ENCODE peak calls at places on chromosomes 1 and 21, in six cellular contexts. One of them, this sample, is unnamed.

GRCh38 chr1:41578712-41579335 is 94.3 kb upstream of the EDN2 start:
- DNase-seq in HTR-8/SVneo: peak
- DNase-seq in islet precursor cell: peak
- DNase-seq in midbrain: no peak
- DNase-seq in activated naive CD4-positive, alpha-beta T cell treated with anti-CD3 and anti-CD28 coated beads, Interleukin-2, amount 10 ng/mL, durations not matched to agents 7 days and 5 days: no peak
- DNase-seq in WTC11: peak
- DNase-seq in this sample: no peak

GRCh38 chr1:21307663-21308062 is 17.4 kb upstream of the ECE1 start:
- DNase-seq in HTR-8/SVneo: no peak
- DNase-seq in islet precursor cell: no peak
- DNase-seq in midbrain: no peak
- DNase-seq in activated naive CD4-positive, alpha-beta T cell treated with anti-CD3 and anti-CD28 coated beads, Interleukin-2, amount 10 ng/mL, durations not matched to agents 7 days and 5 days: peak
- DNase-seq in WTC11: no peak
- DNase-seq in this sample: no peak

GRCh38 chr1:197327776-197328364 is 59.8 kb downstream of the CRB1 start:
- DNase-seq in HTR-8/SVneo: no peak
- DNase-seq in islet precursor cell: no peak
- DNase-seq in midbrain: peak
- DNase-seq in activated naive CD4-positive, alpha-beta T cell treated with anti-CD3 and anti-CD28 coated beads, Interleukin-2, amount 10 ng/mL, durations not matched to agents 7 days and 5 days: no peak
- DNase-seq in WTC11: no peak
- DNase-seq in this sample: no peak

GRCh38 chr1:43537423-43538142 is 6.9 kb downstream of the PTPRF start:
- DNase-seq in HTR-8/SVneo: no peak
- DNase-seq in islet precursor cell: no peak
- DNase-seq in midbrain: no peak
- DNase-seq in activated naive CD4-positive, alpha-beta T cell treated with anti-CD3 and anti-CD28 coated beads, Interleukin-2, amount 10 ng/mL, durations not matched to agents 7 days and 5 days: no peak
- DNase-seq in WTC11: no peak
- DNase-seq in this sample: no peak

GRCh38 chr1:169680377-169681019 is 30.9 kb downstream of the SELL start:
- DNase-seq in HTR-8/SVneo: no peak
- DNase-seq in islet precursor cell: no peak
- DNase-seq in midbrain: no peak
- DNase-seq in activated naive CD4-positive, alpha-beta T cell treated with anti-CD3 and anti-CD28 coated beads, Interleukin-2, amount 10 ng/mL, durations not matched to agents 7 days and 5 days: no peak
- DNase-seq in WTC11: no peak
- DNase-seq in this sample: no peak

GRCh38 chr21:23014021-23014420 is 2015.8 kb downstream of the NCAM2 start:
- DNase-seq in HTR-8/SVneo: no peak
- DNase-seq in islet precursor cell: no peak
- DNase-seq in midbrain: no peak
- DNase-seq in activated naive CD4-positive, alpha-beta T cell treated with anti-CD3 and anti-CD28 coated beads, Interleukin-2, amount 10 ng/mL, durations not matched to agents 7 days and 5 days: no peak
- DNase-seq in WTC11: no peak
- DNase-seq in this sample: no peak

GRCh38 chr1:19272064-19272463 is 16.5 kb downstream of the AKR7A3 start:
- DNase-seq in HTR-8/SVneo: no peak
- DNase-seq in islet precursor cell: no peak
- DNase-seq in midbrain: no peak
- DNase-seq in activated naive CD4-positive, alpha-beta T cell treated with anti-CD3 and anti-CD28 coated beads, Interleukin-2, amount 10 ng/mL, durations not matched to agents 7 days and 5 days: no peak
- DNase-seq in WTC11: no peak
- DNase-seq in this sample: no peak

GRCh38 chr1:119012383-119012782 is 24.2 kb upstream of the TBX15 start:
- DNase-seq in HTR-8/SVneo: no peak
- DNase-seq in islet precursor cell: peak
- DNase-seq in midbrain: no peak
- DNase-seq in activated naive CD4-positive, alpha-beta T cell treated with anti-CD3 and anti-CD28 coated beads, Interleukin-2, amount 10 ng/mL, durations not matched to agents 7 days and 5 days: no peak
- DNase-seq in WTC11: no peak
- DNase-seq in this sample: no peak

GRCh38 chr1:85801520-85801919 is 93.3 kb upstream of the ZNHIT6 start:
- DNase-seq in HTR-8/SVneo: no peak
- DNase-seq in islet precursor cell: no peak
- DNase-seq in midbrain: no peak
- DNase-seq in activated naive CD4-positive, alpha-beta T cell treated with anti-CD3 and anti-CD28 coated beads, Interleukin-2, amount 10 ng/mL, durations not matched to agents 7 days and 5 days: no peak
- DNase-seq in WTC11: no peak
- DNase-seq in this sample: peak

GRCh38 chr1:60634106-60634505 is 448.3 kb upstream of the NFIA start:
- DNase-seq in HTR-8/SVneo: no peak
- DNase-seq in islet precursor cell: no peak
- DNase-seq in midbrain: no peak
- DNase-seq in activated naive CD4-positive, alpha-beta T cell treated with anti-CD3 and anti-CD28 coated beads, Interleukin-2, amount 10 ng/mL, durations not matched to agents 7 days and 5 days: no peak
- DNase-seq in WTC11: no peak
- DNase-seq in this sample: no peak

GRCh38 chr1:14777516-14778506 is 179.3 kb downstream of the KAZN start:
- DNase-seq in HTR-8/SVneo: no peak
- DNase-seq in islet precursor cell: no peak
- DNase-seq in midbrain: no peak
- DNase-seq in activated naive CD4-positive, alpha-beta T cell treated with anti-CD3 and anti-CD28 coated beads, Interleukin-2, amount 10 ng/mL, durations not matched to agents 7 days and 5 days: no peak
- DNase-seq in WTC11: no peak
- DNase-seq in this sample: no peak

GRCh38 chr1:244341455-244342450 is 110.0 kb downstream of the ADSS2 start:
- DNase-seq in HTR-8/SVneo: no peak
- DNase-seq in islet precursor cell: peak
- DNase-seq in midbrain: peak
- DNase-seq in activated naive CD4-positive, alpha-beta T cell treated with anti-CD3 and anti-CD28 coated beads, Interleukin-2, amount 10 ng/mL, durations not matched to agents 7 days and 5 days: peak
- DNase-seq in WTC11: peak
- DNase-seq in this sample: no peak

GRCh38 chr1:56901720-56902119 is 47.1 kb downstream of the C8A start:
- DNase-seq in HTR-8/SVneo: no peak
- DNase-seq in islet precursor cell: no peak
- DNase-seq in midbrain: no peak
- DNase-seq in activated naive CD4-positive, alpha-beta T cell treated with anti-CD3 and anti-CD28 coated beads, Interleukin-2, amount 10 ng/mL, durations not matched to agents 7 days and 5 days: no peak
- DNase-seq in WTC11: no peak
- DNase-seq in this sample: no peak

GRCh38 chr1:247467008-247467572 is 9.2 kb upstream of the OR2B11 start:
- DNase-seq in HTR-8/SVneo: no peak
- DNase-seq in islet precursor cell: no peak
- DNase-seq in midbrain: no peak
- DNase-seq in activated naive CD4-positive, alpha-beta T cell treated with anti-CD3 and anti-CD28 coated beads, Interleukin-2, amount 10 ng/mL, durations not matched to agents 7 days and 5 days: no peak
- DNase-seq in WTC11: no peak
- DNase-seq in this sample: no peak

GRCh38 chr1:161910516-161911077 is 113.1 kb downstream of the OLFML2B start:
- DNase-seq in HTR-8/SVneo: no peak
- DNase-seq in islet precursor cell: no peak
- DNase-seq in midbrain: no peak
- DNase-seq in activated naive CD4-positive, alpha-beta T cell treated with anti-CD3 and anti-CD28 coated beads, Interleukin-2, amount 10 ng/mL, durations not matched to agents 7 days and 5 days: no peak
- DNase-seq in WTC11: no peak
- DNase-seq in this sample: peak

GRCh38 chr1:244409648-244410164 is 42.0 kb downstream of the ADSS2 start:
- DNase-seq in HTR-8/SVneo: no peak
- DNase-seq in islet precursor cell: no peak
- DNase-seq in midbrain: no peak
- DNase-seq in activated naive CD4-positive, alpha-beta T cell treated with anti-CD3 and anti-CD28 coated beads, Interleukin-2, amount 10 ng/mL, durations not matched to agents 7 days and 5 days: no peak
- DNase-seq in WTC11: no peak
- DNase-seq in this sample: no peak

GRCh38 chr1:84996846-84997666 is at the start of gene MCOLN2:
- DNase-seq in HTR-8/SVneo: peak
- DNase-seq in islet precursor cell: peak
- DNase-seq in midbrain: peak
- DNase-seq in activated naive CD4-positive, alpha-beta T cell treated with anti-CD3 and anti-CD28 coated beads, Interleukin-2, amount 10 ng/mL, durations not matched to agents 7 days and 5 days: peak
- DNase-seq in WTC11: peak
- DNase-seq in this sample: peak

GRCh38 chr1:151157067-151157531 is 650 bp downstream of the TNFAIP8L2 start:
- DNase-seq in HTR-8/SVneo: no peak
- DNase-seq in islet precursor cell: no peak
- DNase-seq in midbrain: no peak
- DNase-seq in activated naive CD4-positive, alpha-beta T cell treated with anti-CD3 and anti-CD28 coated beads, Interleukin-2, amount 10 ng/mL, durations not matched to agents 7 days and 5 days: peak
- DNase-seq in WTC11: no peak
- DNase-seq in this sample: no peak

This sample was measured in myocyte.